ENCODE peak calls at places on chromosomes 3 and 15, in four cellular contexts. M, I, G and D are unnamed samples.

GRCh38 chr3:78913711-78914110 is 854.1 kb downstream of the ROBO1 start:
- DNase-seq in M (no peak), I (no peak), G (no peak), D (no peak)

GRCh38 chr15:51161491-51162260 is 67.0 kb upstream of the TNFAIP8L3 start:
- DNase-seq in I (no peak), M (no peak), G (no peak), D (no peak)

GRCh38 chr3:67593761-67594234 is 60.6 kb downstream of the SUCLG2 start:
- DNase-seq in M (peak), G (no peak), I (no peak), D (no peak)

GRCh38 chr3:129503387-129504010 is 24.9 kb upstream of the RHO start:
- DNase-seq in G (no peak), I (no peak), M (no peak), D (no peak)

GRCh38 chr15:66738595-66738994 is 36.6 kb downstream of the SMAD6 start:
- DNase-seq in G (no peak), I (no peak), M (no peak), D (no peak)

GRCh38 chr3:146164071-146164470 is 3.1 kb upstream of the PLOD2 start:
- DNase-seq in I (no peak), M (peak), G (no peak), D (no peak)

GRCh38 chr15:71667228-71667627 is 143.1 kb upstream of the NR2E3 start:
- DNase-seq in G (no peak), M (no peak), I (no peak), D (no peak)

GRCh38 chr3:94115482-94115881 is 52.6 kb downstream of the NSUN3 start:
- DNase-seq in I (no peak), M (peak), G (no peak), D (peak)

GRCh38 chr3:162780313-162780712 is 1283.7 kb downstream of the OTOL1 start:
- DNase-seq in I (no peak), M (no peak), G (no peak), D (no peak)

GRCh38 chr3:40911928-40912327 is 287.4 kb upstream of the CTNNB1 start:
- DNase-seq in M (no peak), I (no peak), G (no peak), D (no peak)

GRCh38 chr3:152258448-152259302 is 10.1 kb upstream of the MBNL1 start:
- DNase-seq in M (peak), I (peak), G (peak), D (no peak)

GRCh38 chr15:64247906-64248541 is 85.2 kb upstream of the PPIB start:
- DNase-seq in M (peak), G (no peak), I (no peak), D (no peak)

GRCh38 chr3:170078620-170079281 is 41.0 kb downstream of the GPR160 start:
- DNase-seq in M (peak), I (no peak), G (no peak), D (no peak)

GRCh38 chr3:102240720-102241119 is 194.1 kb upstream of the ZPLD1 start:
- DNase-seq in M (no peak), I (no peak), G (no peak), D (no peak)

GRCh38 chr15:48590704-48591103 is 54.8 kb downstream of the FBN1 start:
- DNase-seq in G (no peak), M (no peak), I (no peak), D (no peak)

GRCh38 chr3:57756528-57757401 is 656 bp downstream of the SLMAP start:
- DNase-seq in G (peak), I (peak), M (peak), D (peak)

GRCh38 chr3:30986551-30986950 is 92.1 kb upstream of the GADL1 start:
- DNase-seq in M (no peak), G (no peak), I (no peak), D (no peak)

GRCh38 chr15:77982127-77982490 is 95.4 kb downstream of the TBC1D2B start:
- DNase-seq in G (no peak), I (no peak), M (no peak), D (no peak)

GRCh38 chr3:158539414-158540014 is 31.5 kb upstream of the MLF1 start:
- DNase-seq in I (peak), M (peak), G (peak), D (no peak)

GRCh38 chr3:125137432-125138033 is 75.0 kb downstream of the SLC12A8 start:
- DNase-seq in I (no peak), M (peak), G (no peak), D (no peak)

GRCh38 chr3:161231861-161232260 is 10.8 kb downstream of the NMD3 start:
- DNase-seq in I (no peak), G (no peak), M (no peak), D (no peak)

GRCh38 chr3:69567026-69567767 is 172.1 kb upstream of the MITF start:
- DNase-seq in G (no peak), M (no peak), I (no peak), D (no peak)

DNA sequence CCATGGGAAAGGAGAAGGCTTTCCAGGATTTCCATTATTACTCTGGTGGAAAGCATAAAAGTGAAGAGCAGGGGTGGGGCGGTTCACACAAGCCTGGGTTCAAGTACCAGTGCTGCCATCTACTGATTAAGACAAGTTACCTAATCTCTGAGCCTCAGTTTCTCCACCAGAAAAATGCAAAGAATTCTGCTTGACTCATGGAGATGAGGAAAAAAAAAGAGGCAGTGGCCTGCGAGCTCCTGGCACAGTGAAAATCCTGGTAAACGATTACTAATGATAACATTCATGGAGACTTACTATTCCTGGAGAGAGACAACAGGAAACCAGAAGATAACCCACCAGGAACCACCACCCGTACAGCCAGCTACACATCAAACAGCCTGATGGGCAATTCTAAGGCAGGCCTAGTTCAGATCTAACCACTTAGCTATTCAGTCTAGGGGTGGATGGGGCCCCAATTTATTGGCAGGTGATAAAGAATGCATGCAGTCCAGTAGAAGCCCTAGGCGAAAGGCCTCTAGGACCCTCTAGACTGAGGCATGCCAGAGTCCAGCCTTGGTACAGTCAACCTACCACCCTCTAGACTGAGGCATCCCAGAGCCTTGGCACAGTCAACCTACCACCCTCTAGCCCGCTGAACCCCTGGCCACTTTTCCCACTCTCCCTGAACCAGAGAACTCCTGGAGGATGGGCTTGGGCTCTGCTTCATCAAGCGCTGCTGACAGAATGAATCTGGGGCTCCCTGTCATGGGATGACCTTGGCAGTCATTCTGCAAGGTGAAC is 2.5 kb downstream of the AMOTL2 start:
- DNase-seq in I (no peak), M (no peak), G (no peak), D (no peak)
- H3K4me3 ChIP-seq in I (peak), M (peak), G (peak), D (peak)

DNA sequence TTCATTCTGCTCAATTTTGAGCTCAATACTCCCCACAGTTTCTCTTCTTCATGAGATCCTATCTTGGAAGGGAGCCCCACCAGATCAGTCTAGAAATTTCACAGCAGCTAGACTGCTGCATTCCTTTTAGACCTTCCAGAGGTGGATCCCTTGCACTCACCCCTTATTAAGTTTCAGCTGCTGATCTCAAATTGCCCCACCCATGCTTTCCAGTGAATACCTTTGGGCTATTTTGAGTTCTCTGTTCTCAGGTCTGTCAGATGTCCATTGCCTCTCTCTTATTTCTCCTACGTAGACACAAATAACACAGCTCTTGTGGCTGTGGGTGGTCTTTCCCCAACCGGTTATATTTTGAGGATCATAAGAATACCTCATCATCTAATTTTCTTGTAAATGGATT is 60.8 kb downstream of the GPR156 start:
- DNase-seq in M (no peak), G (no peak), I (no peak), D (no peak)
- H3K27ac ChIP-seq in M (no peak), G (no peak), I (no peak), D (no peak)

GRCh38 chr15:100350434-100351226 is 8.9 kb upstream of the ADAMTS17 start:
- DNase-seq in G (no peak), I (peak), M (peak), D (no peak)
- TF ChIP-seq CTCF in G (no peak), I (no peak), M (no peak), D (no peak)

GRCh38 chr3:187291001-187291511 is 481 bp downstream of the MASP1 start:
- DNase-seq in M (no peak), I (no peak), G (peak), D (peak)
- H3K4me3 ChIP-seq in M (no peak), I (peak), G (peak), D (peak)

DNA sequence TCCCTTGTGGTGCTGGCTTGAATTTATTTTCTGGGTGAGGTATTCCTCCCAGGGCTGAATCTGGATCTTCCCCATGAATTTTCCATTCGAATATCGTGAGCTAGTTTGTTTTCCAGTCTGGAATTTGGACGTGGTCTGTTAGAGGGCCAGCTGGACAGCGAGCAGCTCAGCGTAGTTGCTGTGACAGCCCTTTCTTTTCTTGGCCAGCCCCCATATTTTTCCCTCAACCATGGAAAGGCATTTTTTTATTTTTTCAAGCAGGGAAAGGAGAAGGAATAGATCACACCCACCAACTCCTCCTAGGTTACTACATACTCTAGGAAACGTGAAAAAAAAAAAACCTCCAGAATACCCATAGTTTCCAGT is 152.0 kb downstream of the KLHL25 start:
- DNase-seq in G (peak), M (no peak), I (no peak), D (no peak)
- H3K27ac ChIP-seq in G (peak), M (no peak), I (peak), D (no peak)

GRCh38 chr15:79969175-79969574 is 1.8 kb downstream of the BCL2A1 start:
- DNase-seq in G (no peak), I (no peak), M (no peak), D (no peak)

GRCh38 chr15:79967331-79968182 is 3.4 kb downstream of the BCL2A1 start:
- DNase-seq in I (no peak), G (no peak), M (no peak), D (no peak)

GRCh38 chr15:79964232-79964820 is 6.7 kb downstream of the BCL2A1 start:
- DNase-seq in G (no peak), I (no peak), M (no peak), D (no peak)

GRCh38 chr15:79966634-79967330 is 4.2 kb downstream of the BCL2A1 start:
- DNase-seq in G (no peak), I (no peak), M (no peak), D (no peak)

GRCh38 chr15:79965836-79966630 is 5.0 kb downstream of the BCL2A1 start:
- DNase-seq in I (no peak), M (peak), G (no peak), D (no peak)
- TF ChIP-seq CTCF in I (no peak), M (no peak), G (no peak), D (no peak)

GRCh38 chr15:91128028-91128427 is 28.0 kb downstream of the SV2B start:
- DNase-seq in G (no peak), M (no peak), I (no peak), D (no peak)

GRCh38 chr15:91125162-91125561 is 25.1 kb downstream of the SV2B start:
- DNase-seq in G (no peak), M (no peak), I (no peak), D (no peak)

GRCh38 chr15:91129436-91129835 is 29.4 kb downstream of the SV2B start:
- DNase-seq in G (no peak), M (no peak), I (no peak), D (no peak)

GRCh38 chr15:91126080-91126479 is 26.0 kb downstream of the SV2B start:
- DNase-seq in G (no peak), M (no peak), I (no peak), D (no peak)

GRCh38 chr15:91127236-91127914 is 27.3 kb downstream of the SV2B start:
- DNase-seq in I (no peak), M (no peak), G (no peak), D (no peak)
- H3K4me3 ChIP-seq in I (no peak), M (no peak), G (no peak), D (no peak)

GRCh38 chr15:85116066-85116465 is 134.4 kb downstream of the PDE8A start:
- DNase-seq in I (no peak), G (no peak), M (no peak), D (no peak)

GRCh38 chr15:85116494-85116893 is 134.8 kb downstream of the PDE8A start:
- DNase-seq in I (no peak), M (no peak), G (no peak), D (no peak)

GRCh38 chr15:85118581-85118980 is 136.9 kb downstream of the PDE8A start:
- DNase-seq in I (no peak), G (peak), M (no peak), D (no peak)

GRCh38 chr15:85118173-85118572 is 136.5 kb downstream of the PDE8A start:
- DNase-seq in I (no peak), M (no peak), G (no peak), D (no peak)

GRCh38 chr15:85116925-85117646 is 135.4 kb downstream of the PDE8A start:
- DNase-seq in M (no peak), G (no peak), I (no peak), D (no peak)
- H3K27ac ChIP-seq in M (no peak), G (no peak), I (no peak), D (peak)

DNA sequence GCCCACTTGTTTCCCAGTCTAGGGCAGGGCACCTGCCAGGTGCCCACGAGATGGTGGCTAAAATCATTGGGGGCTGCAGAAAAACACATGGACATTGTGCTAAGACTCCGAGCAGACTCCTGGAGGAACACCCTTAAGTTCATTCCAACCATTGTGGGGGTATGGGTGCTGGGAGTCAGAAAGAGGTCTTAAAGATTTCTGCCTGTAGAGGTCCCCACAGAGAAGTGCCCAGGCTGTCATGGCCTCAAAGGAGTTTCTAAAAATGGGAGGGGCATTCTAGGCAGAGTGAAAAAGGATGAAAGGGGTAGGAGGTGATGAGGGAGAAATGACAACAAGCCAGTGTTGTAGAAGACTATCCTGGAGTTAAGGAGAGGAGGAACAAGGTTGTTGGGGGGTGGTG is 17.1 kb downstream of the RBP1 start:
- DNase-seq in M (no peak), I (no peak), G (no peak), D (no peak)
- TF ChIP-seq CTCF in M (no peak), I (no peak), G (no peak), D (no peak)

GRCh38 chr3:48118322-48118721 is 69.9 kb downstream of the CDC25A start:
- DNase-seq in M (no peak), I (no peak), G (no peak), D (no peak)

GRCh38 chr3:48118928-48119327 is 69.3 kb downstream of the CDC25A start:
- DNase-seq in G (no peak), M (no peak), I (no peak), D (no peak)

GRCh38 chr3:48119495-48120193 is 68.6 kb downstream of the CDC25A start:
- DNase-seq in M (no peak), I (peak), G (peak), D (no peak)

GRCh38 chr3:48122504-48122903 is 65.7 kb downstream of the CDC25A start:
- DNase-seq in M (no peak), I (no peak), G (no peak), D (no peak)

DNA sequence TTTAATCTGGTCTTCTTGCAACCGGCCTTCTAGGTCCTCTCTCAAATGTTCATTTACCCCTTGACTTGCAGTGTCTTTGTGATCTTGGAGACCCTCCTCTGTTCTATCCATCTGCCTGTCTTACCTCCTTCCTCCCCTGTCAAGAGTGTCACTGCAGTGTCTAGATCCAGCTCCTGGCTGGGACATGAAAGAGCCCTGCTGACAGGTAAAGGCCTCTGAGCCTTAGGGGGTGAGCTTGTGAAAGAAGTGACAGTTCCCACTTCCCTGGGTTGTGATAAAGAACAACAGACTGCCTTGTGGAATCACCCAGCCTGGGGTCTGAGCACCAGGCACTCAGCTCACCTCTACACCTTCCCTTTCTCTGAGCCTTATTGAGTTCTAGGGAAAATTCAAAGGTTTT is 68.0 kb downstream of the CDC25A start:
- DNase-seq in M (no peak), I (no peak), G (no peak), D (no peak)
- H3K4me3 ChIP-seq in M (no peak), I (no peak), G (no peak), D (no peak)